ENCODE peak calls at places on chromosomes 11 and 22, in eight cellular contexts. H is ovary, K is breast epithelium, L is heart left ventricle, G is upper lobe of left lung, J is suprapubic skin, S is transverse colon, O is Peyer's patch. Z is an unnamed sample. For H3K4me1, the result is how much of the 10 kb centered on the place peaks cover.

GRCh38 chr22:44460287-44461082 is 37.5 kb downstream of the RTL6 start:
- DNase-seq in K (no peak), G (no peak), L (no peak), J (no peak), H (no peak), O (no peak), S (no peak), Z (no peak)

GRCh38 chr11:86888164-86888977 is 66.8 kb downstream of the FZD4 start:
- DNase-seq in L (no peak), G (no peak), O (no peak), K (no peak), J (no peak), H (no peak), S (no peak), Z (no peak)

GRCh38 chr22:24693359-24693758 is 81.2 kb downstream of the PIWIL3 start:
- DNase-seq in S (no peak), G (no peak), J (no peak), L (no peak), H (no peak), O (no peak), K (no peak), Z (no peak)

GRCh38 chr11:7969756-7970646 is 4.8 kb upstream of the NLRP10 start:
- DNase-seq in H (no peak), K (no peak), L (no peak), S (no peak), J (no peak), O (no peak), G (no peak), Z (no peak)

GRCh38 chr11:65419773-65420481 is 2.7 kb upstream of the NEAT1 start:
- DNase-seq in K (peak), S (peak), L (peak), J (peak), O (peak), G (peak), H (peak), Z (peak)

GRCh38 chr22:29382575-29383328 is 5.6 kb downstream of the AP1B1 start:
- DNase-seq in G (no peak), J (peak), S (peak), K (no peak), O (peak), L (no peak), H (no peak), Z (no peak)

GRCh38 chr11:32893947-32894827 is 1.6 kb downstream of the QSER1 start:
- DNase-seq in L (no peak), H (no peak), O (peak), K (no peak), G (no peak), J (no peak), S (peak), Z (no peak)

GRCh38 chr11:2742611-2743426 is 43.0 kb upstream of the KCNQ1OT1 start:
- DNase-seq in S (no peak), L (no peak), G (peak), H (peak), J (peak), O (no peak), K (no peak), Z (no peak)

GRCh38 chr11:3893311-3893710 is 37.8 kb downstream of the STIM1 start:
- DNase-seq in H (no peak), L (no peak), J (no peak), S (no peak), O (no peak), G (no peak), K (no peak), Z (no peak)

GRCh38 chr22:23079814-23080521 is 9.6 kb downstream of the GNAZ start:
- DNase-seq in O (no peak), K (no peak), J (no peak), S (no peak), H (no peak), L (no peak), G (no peak), Z (peak)

GRCh38 chr22:46110215-46110614 is 40.1 kb upstream of the PPARA start:
- DNase-seq in L (no peak), K (no peak), H (no peak), G (no peak), O (no peak), J (no peak), S (no peak), Z (peak)

GRCh38 chr22:30968015-30968923 is at the start of gene MORC2:
- DNase-seq in J (peak), K (no peak), H (peak), L (no peak), O (peak), G (peak), S (peak), Z (peak)

GRCh38 chr22:42960146-42960509 is 54.8 kb downstream of the PACSIN2 start:
- DNase-seq in O (peak), H (no peak), S (no peak), G (no peak), K (no peak), L (peak), J (peak), Z (no peak)

GRCh38 chr22:39481054-39481453 is 21.0 kb upstream of the MIEF1 start:
- DNase-seq in J (no peak), G (no peak), O (no peak), H (no peak), K (no peak), S (no peak), L (no peak), Z (no peak)

GRCh38 chr22:36289406-36289870 is 36.5 kb downstream of the APOL1 start:
- DNase-seq in H (no peak), S (no peak), J (no peak), O (no peak), L (no peak), K (no peak), G (no peak), Z (no peak)

GRCh38 chr22:40322818-40323447 is 23.4 kb upstream of the ADSL start:
- DNase-seq in S (no peak), O (no peak), J (no peak), G (no peak), L (no peak), H (no peak), K (no peak), Z (no peak)

GRCh38 chr11:88345408-88345807 is 7.9 kb upstream of the CTSC start:
- DNase-seq in K (no peak), S (no peak), O (no peak), H (no peak), J (no peak), G (no peak), L (no peak), Z (no peak)

GRCh38 chr11:76445122-76446084 is 585 bp downstream of the EMSY start:
- DNase-seq in S (peak), O (peak), L (peak), H (peak), K (peak), G (peak), J (peak), Z (peak)

GRCh38 chr22:44244265-44244822 is 63.6 kb downstream of the PARVG start:
- DNase-seq in O (no peak), G (no peak), L (no peak), K (no peak), S (no peak), H (no peak), J (no peak), Z (no peak)

GRCh38 chr11:116052603-116053537 is 548.7 kb upstream of the CADM1 start:
- DNase-seq in K (no peak), O (no peak), H (no peak), S (no peak), L (no peak), G (no peak), J (no peak), Z (no peak)

GRCh38 chr11:66728760-66729385 is at the start of gene SPTBN2:
- DNase-seq in G (no peak), L (no peak), K (peak), O (no peak), H (no peak), J (no peak), S (peak), Z (no peak)

GRCh38 chr11:113106507-113106906 is 145.3 kb downstream of the NCAM1 start:
- DNase-seq in S (no peak), O (no peak), K (no peak), G (no peak), H (no peak), L (no peak), J (no peak), Z (no peak)

GRCh38 chr22:37026325-37026724 is 6.8 kb downstream of the MPST start:
- DNase-seq in L (no peak), G (no peak), H (no peak), O (no peak), J (no peak), S (no peak), K (no peak), Z (no peak)

GRCh38 chr11:72589802-72590761 is 84.1 kb downstream of the PDE2A start:
- DNase-seq in S (peak), K (no peak), J (no peak), O (peak), G (peak), L (peak), H (peak), Z (no peak)

GRCh38 chr22:38788417-38788816 is 5.5 kb downstream of the DNAL4 start:
- DNase-seq in H (no peak), L (peak), O (no peak), K (no peak), S (no peak), G (peak), J (no peak), Z (peak)

GRCh38 chr11:100855466-100856067 is 168.5 kb downstream of the ARHGAP42 start:
- DNase-seq in O (no peak), H (no peak), K (no peak), L (no peak), S (no peak), G (no peak), J (no peak), Z (no peak)

GRCh38 chr11:77209663-77210062 is 81.6 kb downstream of the MYO7A start:
- DNase-seq in K (no peak), J (no peak), S (no peak), G (no peak), H (no peak), L (no peak), O (no peak), Z (no peak)

GRCh38 chr11:104784684-104785460 is 113.4 kb downstream of the CASP12 start:
- DNase-seq in S (no peak), G (no peak), K (no peak), J (no peak), O (no peak), H (no peak), L (no peak), Z (no peak)

GRCh38 chr22:35746946-35747703 is 29.5 kb downstream of the APOL5 start:
- DNase-seq in L (no peak), K (no peak), G (no peak), O (no peak), H (no peak), S (no peak), J (no peak), Z (no peak)

GRCh38 chr11:19089421-19089820 is 27.5 kb upstream of the ZDHHC13 start:
- DNase-seq in K (no peak), H (no peak), O (no peak), L (no peak), J (no peak), S (no peak), G (peak), Z (no peak)

GRCh38 chr22:30481711-30482110 is 9.9 kb upstream of the SEC14L3 start:
- DNase-seq in H (no peak), G (no peak), L (no peak), K (no peak), S (no peak), O (no peak), J (no peak), Z (no peak)

GRCh38 chr11:85791326-85791990 is 19.5 kb downstream of the SYTL2 start:
- DNase-seq in O (no peak), L (no peak), K (no peak), J (no peak), S (no peak), H (no peak), G (no peak), Z (no peak)

GRCh38 chr11:78822931-78823423 is 248.3 kb upstream of the NARS2 start:
- DNase-seq in H (no peak), J (no peak), G (peak), O (no peak), L (peak), S (no peak), K (no peak), Z (no peak)

GRCh38 chr11:78823588-78823987 is 248.9 kb upstream of the NARS2 start:
- DNase-seq in H (no peak), O (no peak), J (no peak), K (no peak), L (no peak), G (no peak), S (no peak), Z (no peak)

GRCh38 chr11:78818201-78818600 is 243.5 kb upstream of the NARS2 start:
- DNase-seq in L (no peak), G (no peak), K (no peak), J (no peak), O (no peak), H (no peak), S (no peak), Z (no peak)

GRCh38 chr11:78821371-78822306 is 247.0 kb upstream of the NARS2 start:
- DNase-seq in H (no peak), L (no peak), O (no peak), S (no peak), J (no peak), G (no peak), K (no peak), Z (no peak)

DNA sequence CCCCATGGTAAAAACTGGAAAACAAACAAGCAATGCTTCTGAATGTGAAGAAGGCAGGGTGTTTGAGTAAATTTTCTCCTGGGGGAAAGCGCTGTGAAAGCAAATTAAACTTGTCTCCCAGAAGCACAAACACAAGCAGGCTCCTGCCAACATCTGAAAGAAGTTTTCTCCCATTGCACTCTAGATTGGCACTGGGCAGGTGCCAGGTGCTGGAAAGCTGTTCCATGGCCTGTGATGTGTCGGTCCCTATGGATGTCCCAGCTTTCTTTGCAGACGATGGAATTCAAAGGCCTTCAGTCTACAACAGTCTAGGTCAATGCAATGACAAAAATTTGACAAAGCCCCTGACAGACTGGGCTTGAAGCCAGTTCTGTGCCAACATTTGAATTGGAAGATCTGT is 246.1 kb upstream of the NARS2 start:
- DNase-seq in S (no peak), H (no peak), L (no peak), J (no peak), O (no peak), K (no peak), G (no peak), Z (no peak)
- H3K4me1 ChIP-seq in S (under half), H (under half), L (under half), J (under half), O (under half), K (under half), G (under half), Z (under half)

DNA sequence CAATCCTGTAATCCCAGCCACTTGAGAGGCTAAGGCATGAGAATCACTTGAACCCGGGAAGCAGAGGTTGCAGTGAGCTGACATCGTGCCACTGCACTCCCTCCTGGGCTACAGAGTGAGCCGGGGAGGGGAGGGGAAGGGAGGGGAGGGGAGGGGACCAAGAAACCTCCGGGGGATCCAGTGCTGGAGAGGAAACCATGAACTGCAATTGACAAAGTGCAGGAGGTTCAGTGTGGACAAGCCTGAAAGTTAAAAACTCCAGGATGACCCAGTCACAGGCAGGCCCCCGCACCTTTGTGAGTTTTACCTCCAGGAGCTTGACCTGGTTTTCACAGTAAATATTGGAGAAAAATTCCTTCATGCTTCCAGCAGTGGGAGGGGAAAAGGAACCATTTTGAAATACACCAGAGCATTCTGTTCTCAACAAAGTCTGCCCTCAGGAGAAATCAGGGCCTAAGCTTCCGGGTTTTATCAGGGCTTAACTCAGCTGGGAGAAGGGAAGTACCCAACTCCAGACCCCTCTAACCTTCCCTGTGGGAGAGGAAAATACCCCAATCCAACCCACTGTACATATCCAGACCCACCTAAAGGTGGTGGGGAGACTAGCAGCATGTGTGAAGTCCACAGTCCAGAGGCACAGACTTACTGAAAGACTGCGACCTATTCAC is 15.5 kb upstream of the ZFTA start:
- DNase-seq in O (no peak), L (no peak), K (no peak), H (no peak), S (no peak), J (no peak), G (no peak), Z (no peak)
- TF ChIP-seq POLR2A in O (no peak), L (no peak), K (no peak), H (no peak), S (no peak), J (no peak), G (no peak), Z (no peak)

GRCh38 chr11:47328449-47329390 is 23.8 kb downstream of the MYBPC3 start:
- DNase-seq in S (no peak), K (no peak), G (peak), H (no peak), J (peak), O (peak), L (peak), Z (no peak)
- H3K27ac ChIP-seq in S (no peak), K (peak), G (no peak), H (no peak), J (no peak), O (peak), L (peak), Z (peak)

GRCh38 chr11:102148059-102148458 is 37.8 kb downstream of the YAP1 start:
- DNase-seq in G (no peak), L (no peak), O (no peak), K (no peak), H (no peak), S (no peak), J (no peak), Z (no peak)

GRCh38 chr11:102144357-102145342 is 34.4 kb downstream of the YAP1 start:
- DNase-seq in K (no peak), G (no peak), J (no peak), O (peak), L (peak), S (peak), H (peak), Z (peak)

GRCh38 chr11:102147632-102148031 is 37.4 kb downstream of the YAP1 start:
- DNase-seq in O (no peak), K (no peak), H (no peak), J (no peak), S (no peak), L (no peak), G (no peak), Z (no peak)

GRCh38 chr11:102143867-102144266 is 33.6 kb downstream of the YAP1 start:
- DNase-seq in K (no peak), H (no peak), G (no peak), L (no peak), S (no peak), J (no peak), O (no peak), Z (no peak)

GRCh38 chr11:102147031-102147430 is 36.8 kb downstream of the YAP1 start:
- DNase-seq in L (no peak), H (no peak), G (no peak), K (no peak), J (no peak), S (no peak), O (no peak), Z (no peak)
- H3K4me1 ChIP-seq in L (half or more), H (under half), G (under half), K (under half), J (under half), S (under half), O (under half), Z (half or more)

GRCh38 chr11:93622043-93622442 is 39.4 kb upstream of the CEP295 start:
- DNase-seq in L (no peak), J (no peak), K (no peak), S (no peak), O (peak), H (no peak), G (no peak), Z (no peak)
- TF ChIP-seq POLR2A in L (no peak), J (no peak), K (no peak), S (no peak), O (no peak), H (no peak), G (no peak), Z (no peak)

GRCh38 chr11:706957-707816 is 1.2 kb downstream of the EPS8L2 start:
- DNase-seq in H (peak), J (peak), S (peak), L (peak), G (peak), K (no peak), O (peak), Z (no peak)
- H3K27ac ChIP-seq in H (peak), J (peak), S (peak), L (peak), G (peak), K (peak), O (peak), Z (no peak)

GRCh38 chr11:1485504-1485885 is 1.1 kb downstream of the MOB2 start:
- DNase-seq in S (no peak), G (peak), H (peak), K (no peak), J (no peak), O (no peak), L (no peak), Z (peak)

GRCh38 chr11:1484061-1484671 is 2.4 kb downstream of the MOB2 start:
- DNase-seq in O (no peak), H (peak), S (no peak), L (no peak), G (peak), K (no peak), J (peak), Z (no peak)

GRCh38 chr11:1483445-1483961 is 3.1 kb downstream of the MOB2 start:
- DNase-seq in H (peak), S (no peak), K (no peak), L (no peak), O (no peak), G (no peak), J (peak), Z (peak)

GRCh38 chr11:1486054-1486825 is at the start of gene MOB2:
- DNase-seq in K (peak), L (peak), G (peak), O (peak), H (peak), S (peak), J (peak), Z (peak)

DNA sequence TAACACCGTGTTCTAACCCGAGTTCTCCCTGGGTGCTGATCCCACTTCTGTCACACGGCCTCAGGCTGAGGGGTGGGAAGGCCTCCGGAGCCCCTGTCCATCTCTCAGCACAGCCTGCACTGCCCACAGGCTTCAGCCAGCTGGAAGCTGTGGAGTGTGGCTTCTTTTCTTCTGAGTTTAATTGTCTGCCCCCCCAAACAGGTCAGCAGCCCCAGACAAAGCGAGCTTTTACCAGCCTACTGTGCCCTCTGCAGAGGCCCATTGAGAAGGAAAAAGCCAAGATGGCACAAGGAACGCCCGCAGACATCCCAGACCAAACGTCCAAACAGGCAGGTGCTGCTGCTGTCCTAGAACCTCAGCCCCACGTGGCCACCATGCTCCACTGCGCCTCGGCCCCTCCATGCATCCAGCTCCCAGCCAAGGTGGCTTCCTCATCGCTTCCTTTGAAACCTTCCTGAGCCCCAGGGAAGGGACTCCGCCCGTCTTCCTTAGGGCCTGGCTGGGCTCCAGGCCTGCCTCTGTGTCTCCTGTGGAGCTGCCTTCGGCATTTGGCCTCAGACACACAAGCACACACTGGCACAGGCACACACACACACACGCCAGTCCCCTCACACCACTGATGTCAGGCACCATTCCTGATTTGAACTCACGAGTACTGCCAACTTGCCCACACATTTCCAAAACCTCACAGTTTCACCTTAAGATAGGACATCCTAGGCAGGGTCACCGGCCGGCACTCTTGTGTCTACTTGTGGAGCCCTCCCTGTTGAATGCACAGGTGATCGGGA is 1.7 kb downstream of the MOB2 start:
- DNase-seq in G (peak), J (peak), K (no peak), S (no peak), O (no peak), L (no peak), H (peak), Z (no peak)
- H3K4me1 ChIP-seq in G (half or more), J (half or more), K (under half), S (half or more), O (under half), L (half or more), H (under half), Z (half or more)